ENCODE peak calls at places on chromosomes 4 and X, in seven cellular contexts. B is CD4-positive, alpha-beta memory T cell; M is progenitor cell of endocrine pancreas; U is iris pigment epithelial cell; A is NCI-H774; K is aorta; H is stimulated activated CD4-positive, alpha-beta T cell treated with anti-CD3 and anti-CD28 coated beads, Interleukin-15, amount 100 ng/mL, for 1 hour. Q is an unnamed sample.

GRCh38 chrX:50497067-50497466 is 26.4 kb upstream of the DGKK start:
- DNase-seq in B (no peak), M (no peak), U (no peak), A (no peak), K (no peak), H (no peak), Q (no peak)

GRCh38 chrX:115642304-115642703 is 81.3 kb downstream of the PLS3 start:
- DNase-seq in B (no peak), M (no peak), U (no peak), A (no peak), K (no peak), H (no peak), Q (no peak)

GRCh38 chr4:86521373-86521969 is 72.6 kb upstream of the PTPN13 start:
- DNase-seq in B (no peak), M (no peak), U (no peak), A (no peak), K (no peak), H (no peak), Q (no peak)

GRCh38 chr4:159632031-159632430 is 529.2 kb downstream of the RAPGEF2 start:
- DNase-seq in B (no peak), M (no peak), U (no peak), A (no peak), K (no peak), H (no peak), Q (no peak)

GRCh38 chr4:187865914-187866313 is 129.7 kb upstream of the ZFP42 start:
- DNase-seq in B (no peak), M (no peak), U (no peak), A (no peak), K (no peak), H (no peak), Q (no peak)

GRCh38 chr4:168995537-168996295 is 14.3 kb downstream of the CBR4 start:
- DNase-seq in B (no peak), M (no peak), U (no peak), A (no peak), K (no peak), H (no peak), Q (no peak)

GRCh38 chr4:75545526-75545925 is 10.3 kb upstream of the ODAPH start:
- DNase-seq in B (no peak), M (no peak), U (peak), A (no peak), K (no peak), H (no peak), Q (no peak)

GRCh38 chrX:96372313-96373046 is 312.2 kb upstream of the DIAPH2 start:
- DNase-seq in B (peak), M (no peak), U (peak), A (peak), K (no peak), H (no peak), Q (no peak)

GRCh38 chr4:144734522-144734921 is 88.6 kb downstream of the HHIP start:
- DNase-seq in B (no peak), M (no peak), U (peak), A (no peak), K (no peak), H (no peak), Q (no peak)

GRCh38 chrX:40778861-40779575 is 43.7 kb upstream of the MED14 start:
- DNase-seq in B (no peak), M (no peak), U (peak), A (no peak), K (no peak), H (no peak), Q (no peak)

GRCh38 chrX:21934414-21934813 is 6.1 kb upstream of the SMS start:
- DNase-seq in B (no peak), M (no peak), U (no peak), A (no peak), K (no peak), H (no peak), Q (no peak)

GRCh38 chr4:123168812-123169211 is 227.8 kb upstream of the SPRY1 start:
- DNase-seq in B (no peak), M (no peak), U (peak), A (no peak), K (no peak), H (no peak), Q (no peak)

GRCh38 chr4:16225681-16225995 is 633 bp downstream of the TAPT1 start:
- DNase-seq in B (no peak), M (no peak), U (peak), A (no peak), K (no peak), H (no peak), Q (no peak)

GRCh38 chrX:148609766-148610698 is 109.6 kb downstream of the AFF2 start:
- DNase-seq in B (no peak), M (no peak), U (no peak), A (no peak), K (no peak), H (no peak), Q (no peak)

GRCh38 chr4:7144374-7145290 is 47.7 kb upstream of the SORCS2 start:
- DNase-seq in B (no peak), M (no peak), U (peak), A (no peak), K (no peak), H (no peak), Q (no peak)

GRCh38 chr4:21885770-21886169 is 62.8 kb downstream of the KCNIP4 start:
- DNase-seq in B (no peak), M (no peak), U (peak), A (no peak), K (no peak), H (no peak), Q (no peak)

GRCh38 chrX:120457766-120458180 is 11.3 kb downstream of the LAMP2 start:
- DNase-seq in B (no peak), M (no peak), U (peak), A (no peak), K (no peak), H (no peak), Q (no peak)

GRCh38 chr4:155522201-155522600 is 144.4 kb upstream of the GUCY1A1 start:
- DNase-seq in B (no peak), M (no peak), U (peak), A (no peak), K (no peak), H (no peak), Q (no peak)

GRCh38 chrX:1453390-1453783 is 678 bp upstream of the ASMTL start:
- DNase-seq in B (peak), M (no peak), U (no peak), A (no peak), K (peak), H (no peak), Q (no peak)

GRCh38 chrX:11787564-11787963 is 29.5 kb downstream of the MSL3 start:
- DNase-seq in B (peak), M (peak), U (peak), A (no peak), K (peak), H (peak), Q (no peak)

GRCh38 chr4:122652379-122652778 is 31.5 kb upstream of the IL21 start:
- DNase-seq in B (peak), M (no peak), U (peak), A (no peak), K (peak), H (no peak), Q (no peak)

GRCh38 chr4:96599752-96600151 is 759.9 kb downstream of the PDHA2 start:
- DNase-seq in B (no peak), M (no peak), U (no peak), A (no peak), K (no peak), H (no peak), Q (no peak)

GRCh38 chr4:164204434-164204833 is 549.5 kb upstream of the SMIM31 start:
- DNase-seq in B (no peak), M (no peak), U (peak), A (no peak), K (no peak), H (no peak), Q (no peak)

GRCh38 chr4:185254434-185254833 is 45.0 kb downstream of the SNX25 start:
- DNase-seq in B (peak), M (no peak), U (peak), A (no peak), K (no peak), H (no peak), Q (no peak)

GRCh38 chr4:78131403-78131802 is 74.3 kb downstream of the FRAS1 start:
- DNase-seq in B (no peak), M (no peak), U (peak), A (no peak), K (no peak), H (no peak), Q (no peak)

GRCh38 chrX:72634321-72634720 is 61.7 kb upstream of the HDAC8 start:
- DNase-seq in B (no peak), M (no peak), U (no peak), A (no peak), K (no peak), H (no peak), Q (no peak)

GRCh38 chr4:153467897-153468262 is 1.7 kb downstream of the TMEM131L start:
- DNase-seq in B (peak), M (no peak), U (peak), A (no peak), K (no peak), H (no peak), Q (no peak)

GRCh38 chr4:119209077-119209476 is 3.4 kb upstream of the USP53 start:
- DNase-seq in B (no peak), M (no peak), U (peak), A (no peak), K (no peak), H (no peak), Q (no peak)

GRCh38 chr4:128660361-128660964 is 149.0 kb upstream of the JADE1 start:
- DNase-seq in B (no peak), M (no peak), U (peak), A (no peak), K (no peak), H (no peak), Q (no peak)

GRCh38 chr4:76212301-76212700 is 1.3 kb downstream of the SCARB2 start:
- DNase-seq in B (no peak), M (no peak), U (no peak), A (no peak), K (no peak), H (no peak), Q (no peak)

GRCh38 chr4:140996757-140997156 is 136.5 kb downstream of the RNF150 start:
- DNase-seq in B (no peak), M (no peak), U (peak), A (no peak), K (no peak), H (no peak), Q (no peak)

GRCh38 chr4:65014078-65014477 is 604.8 kb upstream of the TECRL start:
- DNase-seq in B (no peak), M (no peak), U (no peak), A (no peak), K (no peak), H (no peak), Q (no peak)

GRCh38 chr4:26320159-26320452 is 708 bp upstream of the RBPJ start:
- DNase-seq in B (peak), M (peak), U (peak), A (no peak), K (no peak), H (no peak), Q (no peak)

GRCh38 chr4:8150152-8151090 is 8.2 kb downstream of the ABLIM2 start:
- DNase-seq in B (no peak), M (no peak), U (no peak), A (no peak), K (no peak), H (no peak), Q (no peak)

GRCh38 chr4:34108456-34108855 is 2135.9 kb downstream of the ARAP2 start:
- DNase-seq in B (no peak), M (no peak), U (peak), A (no peak), K (no peak), H (no peak), Q (no peak)

GRCh38 chr4:122047706-122048425 is 96.0 kb upstream of the TRPC3 start:
- DNase-seq in B (no peak), M (no peak), U (no peak), A (no peak), K (no peak), H (no peak), Q (no peak)

GRCh38 chr4:10343656-10344055 is 113.6 kb downstream of the ZNF518B start:
- DNase-seq in B (no peak), M (no peak), U (no peak), A (no peak), K (no peak), H (no peak), Q (no peak)

GRCh38 chr4:112817933-112818921 is 181.3 kb downstream of the LARP7 start:
- DNase-seq in B (no peak), M (no peak), U (peak), A (no peak), K (peak), H (peak), Q (no peak)

GRCh38 chr4:41575207-41575606 is 37.2 kb downstream of the LIMCH1 start:
- DNase-seq in B (no peak), M (no peak), U (peak), A (no peak), K (no peak), H (no peak), Q (no peak)

Q was measured in mesenteric fat pad.